ENCODE peak calls at places on chromosomes 11 and 22, in five cellular contexts. One of them, this sample, is unnamed. For H3K4me1, the result is how much of the 10 kb centered on the place peaks cover.

GRCh38 chr11:117219995-117220394 is 11.9 kb downstream of the PCSK7 start:
- DNase-seq in adrenal gland: no peak
- DNase-seq in CD8-positive, alpha-beta memory T cell: no peak
- DNase-seq in CD4-positive, alpha-beta memory T cell: no peak
- DNase-seq in SJSA1: no peak
- DNase-seq in this sample: peak

GRCh38 chr11:20058749-20059458 is 101.4 kb downstream of the DBX1 start:
- DNase-seq in adrenal gland: no peak
- DNase-seq in CD8-positive, alpha-beta memory T cell: no peak
- DNase-seq in CD4-positive, alpha-beta memory T cell: no peak
- DNase-seq in SJSA1: no peak
- DNase-seq in this sample: no peak

GRCh38 chr11:89521792-89522191 is 30.6 kb upstream of the NOX4 start:
- DNase-seq in adrenal gland: no peak
- DNase-seq in CD8-positive, alpha-beta memory T cell: no peak
- DNase-seq in CD4-positive, alpha-beta memory T cell: no peak
- DNase-seq in SJSA1: no peak
- DNase-seq in this sample: no peak

GRCh38 chr11:122747358-122747757 is 90.9 kb upstream of the CRTAM start:
- DNase-seq in adrenal gland: no peak
- DNase-seq in CD8-positive, alpha-beta memory T cell: no peak
- DNase-seq in CD4-positive, alpha-beta memory T cell: no peak
- DNase-seq in SJSA1: no peak
- DNase-seq in this sample: no peak

GRCh38 chr11:129143335-129143734 is 48.8 kb downstream of the ARHGAP32 start:
- DNase-seq in adrenal gland: peak
- DNase-seq in CD8-positive, alpha-beta memory T cell: no peak
- DNase-seq in CD4-positive, alpha-beta memory T cell: no peak
- DNase-seq in SJSA1: peak
- DNase-seq in this sample: peak

GRCh38 chr22:40077646-40078016 is 82.9 kb downstream of the FAM83F start:
- DNase-seq in adrenal gland: no peak
- DNase-seq in CD8-positive, alpha-beta memory T cell: no peak
- DNase-seq in CD4-positive, alpha-beta memory T cell: no peak
- DNase-seq in SJSA1: no peak
- DNase-seq in this sample: no peak

GRCh38 chr11:35629914-35630313 is 11.7 kb downstream of the FJX1 start:
- DNase-seq in adrenal gland: peak
- DNase-seq in CD8-positive, alpha-beta memory T cell: no peak
- DNase-seq in CD4-positive, alpha-beta memory T cell: no peak
- DNase-seq in SJSA1: peak
- DNase-seq in this sample: peak

GRCh38 chr11:107751082-107751481 is 39.2 kb upstream of the SLN start:
- DNase-seq in adrenal gland: no peak
- DNase-seq in CD8-positive, alpha-beta memory T cell: no peak
- DNase-seq in CD4-positive, alpha-beta memory T cell: no peak
- DNase-seq in SJSA1: no peak
- DNase-seq in this sample: no peak

GRCh38 chr22:18067548-18068341 is 10.0 kb upstream of the PEX26 start:
- DNase-seq in adrenal gland: no peak
- DNase-seq in CD8-positive, alpha-beta memory T cell: no peak
- DNase-seq in CD4-positive, alpha-beta memory T cell: no peak
- DNase-seq in SJSA1: no peak
- DNase-seq in this sample: no peak
- H3K4me1 ChIP-seq in adrenal gland: under half
- H3K4me1 ChIP-seq in CD8-positive, alpha-beta memory T cell: under half
- H3K4me1 ChIP-seq in CD4-positive, alpha-beta memory T cell: under half
- H3K4me1 ChIP-seq in SJSA1: under half
- H3K4me1 ChIP-seq in this sample: under half

GRCh38 chr22:18059473-18059872 is 18.3 kb upstream of the PEX26 start:
- DNase-seq in adrenal gland: no peak
- DNase-seq in CD8-positive, alpha-beta memory T cell: no peak
- DNase-seq in CD4-positive, alpha-beta memory T cell: no peak
- DNase-seq in SJSA1: no peak
- DNase-seq in this sample: no peak

GRCh38 chr22:18056802-18057474 is 20.9 kb upstream of the PEX26 start:
- DNase-seq in adrenal gland: peak
- DNase-seq in CD8-positive, alpha-beta memory T cell: no peak
- DNase-seq in CD4-positive, alpha-beta memory T cell: no peak
- DNase-seq in SJSA1: no peak
- DNase-seq in this sample: no peak

GRCh38 chr22:18059991-18060390 is 17.8 kb upstream of the PEX26 start:
- DNase-seq in adrenal gland: no peak
- DNase-seq in CD8-positive, alpha-beta memory T cell: no peak
- DNase-seq in CD4-positive, alpha-beta memory T cell: no peak
- DNase-seq in SJSA1: no peak
- DNase-seq in this sample: no peak

GRCh38 chr22:18057568-18058209 is 20.1 kb upstream of the PEX26 start:
- DNase-seq in adrenal gland: peak
- DNase-seq in CD8-positive, alpha-beta memory T cell: peak
- DNase-seq in CD4-positive, alpha-beta memory T cell: no peak
- DNase-seq in SJSA1: peak
- DNase-seq in this sample: no peak

GRCh38 chr22:18058770-18059169 is 19.0 kb upstream of the PEX26 start:
- DNase-seq in adrenal gland: no peak
- DNase-seq in CD8-positive, alpha-beta memory T cell: no peak
- DNase-seq in CD4-positive, alpha-beta memory T cell: no peak
- DNase-seq in SJSA1: no peak
- DNase-seq in this sample: no peak
- H3K4me1 ChIP-seq in adrenal gland: under half
- H3K4me1 ChIP-seq in CD8-positive, alpha-beta memory T cell: under half
- H3K4me1 ChIP-seq in CD4-positive, alpha-beta memory T cell: under half
- H3K4me1 ChIP-seq in SJSA1: half or more
- H3K4me1 ChIP-seq in this sample: under half

GRCh38 chr11:124796312-124796711 is 3.9 kb downstream of the MSANTD2 start:
- DNase-seq in adrenal gland: no peak
- DNase-seq in CD8-positive, alpha-beta memory T cell: no peak
- DNase-seq in CD4-positive, alpha-beta memory T cell: no peak
- DNase-seq in SJSA1: no peak
- DNase-seq in this sample: no peak
- H3K4me1 ChIP-seq in adrenal gland: under half
- H3K4me1 ChIP-seq in CD8-positive, alpha-beta memory T cell: under half
- H3K4me1 ChIP-seq in CD4-positive, alpha-beta memory T cell: under half
- H3K4me1 ChIP-seq in SJSA1: under half
- H3K4me1 ChIP-seq in this sample: under half

GRCh38 chr11:114916406-114916805 is 238.1 kb downstream of the NXPE2 start:
- DNase-seq in adrenal gland: no peak
- DNase-seq in CD8-positive, alpha-beta memory T cell: no peak
- DNase-seq in CD4-positive, alpha-beta memory T cell: no peak
- DNase-seq in SJSA1: no peak
- DNase-seq in this sample: no peak

GRCh38 chr11:114914231-114915005 is 236.1 kb downstream of the NXPE2 start:
- DNase-seq in adrenal gland: no peak
- DNase-seq in CD8-positive, alpha-beta memory T cell: no peak
- DNase-seq in CD4-positive, alpha-beta memory T cell: no peak
- DNase-seq in SJSA1: no peak
- DNase-seq in this sample: no peak

GRCh38 chr11:114921697-114922096 is 243.4 kb downstream of the NXPE2 start:
- DNase-seq in adrenal gland: no peak
- DNase-seq in CD8-positive, alpha-beta memory T cell: no peak
- DNase-seq in CD4-positive, alpha-beta memory T cell: no peak
- DNase-seq in SJSA1: no peak
- DNase-seq in this sample: no peak

GRCh38 chr11:114912826-114913225 is 234.5 kb downstream of the NXPE2 start:
- DNase-seq in adrenal gland: no peak
- DNase-seq in CD8-positive, alpha-beta memory T cell: no peak
- DNase-seq in CD4-positive, alpha-beta memory T cell: no peak
- DNase-seq in SJSA1: no peak
- DNase-seq in this sample: no peak

GRCh38 chr11:114915871-114916270 is 237.5 kb downstream of the NXPE2 start:
- DNase-seq in adrenal gland: no peak
- DNase-seq in CD8-positive, alpha-beta memory T cell: no peak
- DNase-seq in CD4-positive, alpha-beta memory T cell: no peak
- DNase-seq in SJSA1: no peak
- DNase-seq in this sample: no peak
- H3K4me1 ChIP-seq in adrenal gland: under half
- H3K4me1 ChIP-seq in CD8-positive, alpha-beta memory T cell: under half
- H3K4me1 ChIP-seq in CD4-positive, alpha-beta memory T cell: under half
- H3K4me1 ChIP-seq in SJSA1: under half
- H3K4me1 ChIP-seq in this sample: under half

DNA sequence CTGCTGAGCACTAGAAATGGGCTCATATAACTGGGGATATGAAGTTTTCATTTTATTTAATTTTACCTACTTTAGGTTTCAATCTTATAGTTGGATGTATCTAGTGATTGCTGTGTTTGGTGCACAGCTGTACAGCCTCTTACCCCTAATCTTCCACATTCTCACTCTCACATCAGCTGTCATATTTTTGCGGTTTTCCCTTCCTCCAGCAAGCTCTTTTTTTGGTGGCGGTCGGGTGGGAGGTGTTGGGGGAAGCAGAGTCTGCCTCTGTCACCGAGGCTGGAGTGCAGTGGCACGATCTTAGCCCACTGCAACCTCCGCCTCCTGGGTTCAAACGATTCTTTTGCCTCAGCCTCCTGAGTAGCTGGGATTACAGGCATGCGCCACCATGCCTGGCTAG is 445.1 kb upstream of the ISX start:
- DNase-seq in adrenal gland: no peak
- DNase-seq in CD8-positive, alpha-beta memory T cell: no peak
- DNase-seq in CD4-positive, alpha-beta memory T cell: no peak
- DNase-seq in SJSA1: no peak
- DNase-seq in this sample: no peak
- H3K4me1 ChIP-seq in adrenal gland: under half
- H3K4me1 ChIP-seq in CD8-positive, alpha-beta memory T cell: under half
- H3K4me1 ChIP-seq in CD4-positive, alpha-beta memory T cell: under half
- H3K4me1 ChIP-seq in SJSA1: under half
- H3K4me1 ChIP-seq in this sample: under half

This sample was measured in small intestine.